ENCODE peak calls at places on chromosomes 2 and 18, in nine cellular contexts. V, E, H, D, O, L, P, R and T are unnamed samples.

GRCh38 chr2:86243272-86243671 is 44.0 kb downstream of the MRPL35 start:
- DNase-seq in V (no peak), E (no peak), H (no peak), D (no peak), O (no peak), L (no peak), P (no peak), R (no peak), T (no peak)

GRCh38 chr2:14257801-14258507 is 374.6 kb upstream of the LRATD1 start:
- DNase-seq in V (no peak), E (no peak), H (no peak), D (no peak), O (no peak), L (no peak), P (no peak), R (no peak), T (no peak)

GRCh38 chr2:67272195-67272594 is 124.9 kb upstream of the ETAA1 start:
- DNase-seq in V (no peak), E (no peak), H (no peak), D (no peak), O (no peak), L (peak; percentile 13), P (no peak), R (no peak), T (no peak)

GRCh38 chr2:112187046-112187715 is 49.0 kb downstream of the FBLN7 start:
- DNase-seq in V (no peak), E (no peak), H (no peak), D (no peak), O (no peak), L (no peak), P (no peak), R (no peak), T (no peak)

GRCh38 chr2:105969552-105969951 is 224.5 kb downstream of the UXS1 start:
- DNase-seq in V (peak; percentile 77), E (peak; percentile 73), H (peak; percentile 35), D (peak; percentile 23), O (peak; percentile 27), L (no peak), P (no peak), R (no peak), T (peak; percentile 27)

GRCh38 chr2:120177973-120178372 is 45.2 kb downstream of the TMEM185B start:
- DNase-seq in V (no peak), E (peak; percentile 34), H (peak; percentile 55), D (no peak), O (no peak), L (no peak), P (no peak), R (peak; percentile 36), T (no peak)

GRCh38 chr18:47413327-47413726 is 161.9 kb upstream of the SKOR2 start:
- DNase-seq in V (no peak), E (no peak), H (no peak), D (no peak), O (no peak), L (no peak), P (peak; percentile 26), R (no peak), T (no peak)

GRCh38 chr2:163646659-163647058 is 89.1 kb downstream of the FIGN start:
- DNase-seq in V (no peak), E (no peak), H (no peak), D (no peak), O (no peak), L (no peak), P (no peak), R (no peak), T (no peak)

GRCh38 chr2:84849271-84849952 is 31.5 kb downstream of the TRABD2A start:
- DNase-seq in V (no peak), E (no peak), H (no peak), D (no peak), O (peak; percentile 86), L (peak; percentile 51), P (no peak), R (no peak), T (no peak)

GRCh38 chr2:136225950-136226835 is 108.2 kb upstream of the CXCR4 start:
- DNase-seq in V (peak; percentile 23), E (no peak), H (no peak), D (no peak), O (no peak), L (no peak), P (no peak), R (no peak), T (no peak)

GRCh38 chr2:81767173-81767720 is 1462.7 kb upstream of the LRRTM1 start:
- DNase-seq in V (no peak), E (no peak), H (no peak), D (no peak), O (no peak), L (peak; percentile 0), P (no peak), R (no peak), T (no peak)

GRCh38 chr2:104939570-104940235 is 85.8 kb downstream of the POU3F3 start:
- DNase-seq in V (no peak), E (no peak), H (no peak), D (no peak), O (no peak), L (no peak), P (no peak), R (no peak), T (no peak)

GRCh38 chr2:203579131-203579643 is 44.1 kb upstream of the RAPH1 start:
- DNase-seq in V (peak; percentile 41), E (no peak), H (no peak), D (no peak), O (peak; percentile 97), L (peak; percentile 91), P (peak; percentile 83), R (peak; percentile 93), T (peak; percentile 93)

DNA sequence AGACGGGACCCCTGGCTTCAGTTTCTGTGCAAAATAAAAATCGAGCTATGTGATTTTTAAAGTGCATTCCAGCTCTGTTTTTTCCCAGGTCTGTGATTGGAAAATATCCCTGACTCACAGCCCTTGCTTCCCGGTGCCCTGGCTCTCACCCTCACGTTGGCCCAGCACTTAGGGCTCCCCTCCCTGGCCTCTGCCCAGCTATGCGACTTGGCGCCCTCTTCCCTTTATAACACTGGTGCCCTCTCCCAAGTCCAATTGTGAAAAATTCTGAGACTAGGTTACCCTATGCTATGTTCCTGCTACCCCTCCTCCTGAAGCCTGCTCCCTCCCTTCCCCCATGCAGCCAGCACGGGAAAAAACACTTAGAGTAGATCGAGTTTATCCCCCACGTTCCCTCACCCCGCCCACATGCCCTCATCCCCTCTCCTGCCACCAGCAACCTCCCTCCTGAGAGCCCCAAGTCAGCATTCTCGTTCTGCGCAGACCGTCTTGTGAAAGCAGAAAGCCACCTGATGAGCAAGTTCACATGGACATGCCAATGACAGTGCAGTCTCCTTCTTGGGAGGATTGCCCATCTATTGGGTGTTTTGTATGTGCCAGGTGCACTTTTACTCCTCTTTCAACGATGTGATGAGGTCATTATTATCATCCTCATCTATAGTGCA is 228.8 kb downstream of the VAPA start:
- DNase-seq in V (no peak), E (no peak), H (no peak), D (no peak), O (peak; percentile 22), L (peak; percentile 81), P (no peak), R (peak; percentile 78), T (no peak)
- TF ChIP-seq EZH2phosphoT487 in V (no peak), E (no peak), H (no peak), D (no peak), O (no peak), L (no peak), P (no peak), R (no peak), T (no peak)

GRCh38 chr2:50066858-50067257 is 912.5 kb upstream of the FSHR start:
- DNase-seq in V (no peak), E (no peak), H (no peak), D (no peak), O (no peak), L (no peak), P (no peak), R (no peak), T (no peak)
- TF ChIP-seq EZH2phosphoT487 in V (no peak), E (no peak), H (no peak), D (no peak), O (no peak), L (no peak), P (no peak), R (no peak), T (no peak)

GRCh38 chr2:216516730-216517350 is 18.2 kb downstream of the RPL37A start:
- DNase-seq in V (peak; percentile 79), E (peak; percentile 44), H (peak; percentile 40), D (peak; percentile 63), O (peak; percentile 77), L (peak; percentile 73), P (peak; percentile 65), R (peak; percentile 20), T (peak; percentile 35)
- TF ChIP-seq EZH2phosphoT487 in V (no peak), E (no peak), H (no peak), D (no peak), O (no peak), L (no peak), P (no peak), R (no peak), T (no peak)

DNA sequence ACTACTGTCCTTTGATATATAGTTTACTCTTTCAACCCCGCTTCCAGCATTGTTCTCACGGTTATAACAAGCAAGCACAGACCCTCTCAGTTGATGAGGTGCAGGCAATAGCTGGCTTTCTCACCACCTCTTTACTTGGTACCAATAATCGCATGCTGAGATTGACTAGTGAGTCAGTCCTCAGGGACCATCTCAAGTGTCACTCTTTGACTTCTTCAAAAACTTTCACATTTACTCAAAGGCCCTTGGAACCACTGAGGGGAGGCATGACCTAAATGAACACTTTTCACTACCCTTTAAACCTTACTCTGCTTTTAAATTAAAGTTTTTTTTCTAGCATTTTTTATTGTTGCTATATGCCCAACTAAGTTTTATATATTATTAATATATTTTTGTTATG is 101.8 kb downstream of the DAW1 start:
- DNase-seq in V (no peak), E (no peak), H (no peak), D (no peak), O (no peak), L (no peak), P (no peak), R (no peak), T (no peak)
- TF ChIP-seq EZH2phosphoT487 in V (no peak), E (no peak), H (no peak), D (no peak), O (no peak), L (no peak), P (no peak), R (no peak), T (no peak)

GRCh38 chr18:32346667-32347066 is 124.0 kb downstream of the GAREM1 start:
- DNase-seq in V (peak; percentile 52), E (peak; percentile 75), H (no peak), D (no peak), O (no peak), L (peak; percentile 44), P (peak; percentile 19), R (no peak), T (no peak)

GRCh38 chr18:32351014-32351413 is 119.7 kb downstream of the GAREM1 start:
- DNase-seq in V (no peak), E (no peak), H (no peak), D (no peak), O (no peak), L (peak; percentile 63), P (no peak), R (no peak), T (no peak)

GRCh38 chr18:32353257-32353656 is 117.4 kb downstream of the GAREM1 start:
- DNase-seq in V (no peak), E (no peak), H (no peak), D (no peak), O (no peak), L (no peak), P (no peak), R (no peak), T (no peak)

GRCh38 chr18:32349728-32350395 is 120.8 kb downstream of the GAREM1 start:
- DNase-seq in V (no peak), E (peak; percentile 8), H (no peak), D (no peak), O (peak; percentile 73), L (peak; percentile 94), P (peak; percentile 91), R (no peak), T (peak; percentile 91)
- TF ChIP-seq EZH2phosphoT487 in V (no peak), E (no peak), H (no peak), D (no peak), O (no peak), L (no peak), P (no peak), R (no peak), T (no peak)